ENCODE peak calls at places on chromosomes 12 and 14, in six cellular contexts. One of them, this sample, is unnamed.

GRCh38 chr12:131092911-131093901 is 139.5 kb downstream of the ADGRD1 start:
- DNase-seq in SK-N-SH: no peak
- DNase-seq in GM12878: peak; percentile 98
- DNase-seq in H1: no peak
- DNase-seq in HCT116: no peak
- DNase-seq in K562: no peak
- DNase-seq in this sample: no peak

GRCh38 chr12:94033112-94033511 is 115.3 kb upstream of the PLXNC1 start:
- DNase-seq in H1: no peak
- DNase-seq in SK-N-SH: no peak
- DNase-seq in GM12878: no peak
- DNase-seq in HCT116: no peak
- DNase-seq in K562: no peak
- DNase-seq in this sample: no peak

GRCh38 chr14:58881433-58881832 is 243.7 kb downstream of the DACT1 start:
- DNase-seq in H1: no peak
- DNase-seq in GM12878: no peak
- DNase-seq in HCT116: no peak
- DNase-seq in SK-N-SH: no peak
- DNase-seq in K562: no peak
- DNase-seq in this sample: no peak

GRCh38 chr12:68514807-68515411 is 95.8 kb upstream of the RAP1B start:
- DNase-seq in HCT116: no peak
- DNase-seq in GM12878: no peak
- DNase-seq in SK-N-SH: no peak
- DNase-seq in H1: no peak
- DNase-seq in K562: no peak
- DNase-seq in this sample: peak; percentile 44

GRCh38 chr14:103801459-103801858 is 45.9 kb downstream of the PPP1R13B start:
- DNase-seq in SK-N-SH: no peak
- DNase-seq in H1: no peak
- DNase-seq in HCT116: no peak
- DNase-seq in K562: no peak
- DNase-seq in GM12878: no peak
- DNase-seq in this sample: peak; percentile 37

GRCh38 chr14:100022772-100023451 is 42.3 kb upstream of the EVL start:
- DNase-seq in H1: no peak
- DNase-seq in SK-N-SH: no peak
- DNase-seq in HCT116: no peak
- DNase-seq in GM12878: no peak
- DNase-seq in K562: peak; percentile 27
- DNase-seq in this sample: no peak

GRCh38 chr14:20682435-20683124 is 1.8 kb upstream of the RNASE4 start:
- DNase-seq in HCT116: peak; percentile 88
- DNase-seq in H1: no peak
- DNase-seq in GM12878: no peak
- DNase-seq in K562: peak; percentile 83
- DNase-seq in SK-N-SH: peak; percentile 85
- DNase-seq in this sample: peak; percentile 94

GRCh38 chr14:53528114-53528513 is 375.0 kb upstream of the DDHD1 start:
- DNase-seq in H1: no peak
- DNase-seq in K562: no peak
- DNase-seq in GM12878: no peak
- DNase-seq in HCT116: no peak
- DNase-seq in SK-N-SH: no peak
- DNase-seq in this sample: no peak

GRCh38 chr14:101035466-101036225 is 132.1 kb upstream of the RTL1 start:
- DNase-seq in SK-N-SH: no peak
- DNase-seq in H1: no peak
- DNase-seq in K562: no peak
- DNase-seq in GM12878: no peak
- DNase-seq in HCT116: no peak
- DNase-seq in this sample: no peak

GRCh38 chr12:128672428-128672827 is 151.3 kb downstream of the SLC15A4 start:
- DNase-seq in SK-N-SH: no peak
- DNase-seq in GM12878: no peak
- DNase-seq in HCT116: no peak
- DNase-seq in K562: no peak
- DNase-seq in H1: no peak
- DNase-seq in this sample: no peak

GRCh38 chr12:1367731-1368285 is 226.6 kb downstream of the FBXL14 start:
- DNase-seq in SK-N-SH: no peak
- DNase-seq in GM12878: no peak
- DNase-seq in K562: no peak
- DNase-seq in H1: no peak
- DNase-seq in HCT116: no peak
- DNase-seq in this sample: no peak

DNA sequence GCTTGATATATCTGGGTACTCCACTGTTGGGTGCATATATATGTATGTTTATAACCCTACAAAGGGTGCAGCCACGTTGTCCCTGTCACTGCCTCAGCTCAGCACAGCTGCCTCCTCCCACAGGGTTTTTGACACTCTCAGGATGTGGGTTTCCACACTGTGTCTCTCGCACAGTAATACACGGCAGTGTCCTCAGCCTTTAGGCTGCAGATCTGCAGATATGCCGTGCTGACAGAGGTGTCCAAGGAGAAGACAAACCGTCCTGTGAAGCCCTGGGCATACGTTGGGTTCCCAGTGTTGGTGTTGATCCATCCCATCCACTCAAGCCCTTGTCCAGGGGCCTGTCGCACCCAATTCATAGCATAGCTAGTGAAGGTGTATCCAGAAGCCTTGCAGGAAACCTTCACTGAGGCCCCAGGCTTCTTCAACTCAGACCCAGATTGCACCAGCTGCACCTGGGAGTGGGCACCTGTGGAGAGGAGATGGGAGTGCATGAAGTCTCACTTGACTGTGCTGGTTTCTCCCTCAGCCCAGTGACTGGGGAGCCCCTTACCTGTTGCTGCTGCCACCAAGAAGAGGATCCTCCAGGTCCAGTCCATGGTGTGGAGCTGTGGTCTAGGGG is 498.7 kb downstream of the TMEM121 start:
- DNase-seq in H1: no peak
- DNase-seq in K562: no peak
- DNase-seq in HCT116: no peak
- DNase-seq in SK-N-SH: no peak
- DNase-seq in GM12878: no peak
- DNase-seq in this sample: no peak
- H3K9me3 ChIP-seq in H1: peaks cover 18% of the 10 kb centered on the region
- H3K9me3 ChIP-seq in K562: no peaks in the 10 kb centered on the region
- H3K9me3 ChIP-seq in HCT116: no peaks in the 10 kb centered on the region
- H3K9me3 ChIP-seq in SK-N-SH: no peaks in the 10 kb centered on the region
- H3K9me3 ChIP-seq in GM12878: no peaks in the 10 kb centered on the region
- H3K9me3 ChIP-seq in this sample: no peaks in the 10 kb centered on the region

GRCh38 chr12:48005750-48006021 is 1.4 kb upstream of the COL2A1 start:
- DNase-seq in K562: no peak
- DNase-seq in GM12878: no peak
- DNase-seq in H1: no peak
- DNase-seq in SK-N-SH: no peak
- DNase-seq in HCT116: no peak
- DNase-seq in this sample: no peak

GRCh38 chr12:48004941-48005749 is 869 bp upstream of the COL2A1 start:
- DNase-seq in K562: no peak
- DNase-seq in GM12878: no peak
- DNase-seq in SK-N-SH: no peak
- DNase-seq in H1: no peak
- DNase-seq in HCT116: no peak
- DNase-seq in this sample: no peak

GRCh38 chr12:48003226-48004038 is 844 bp downstream of the COL2A1 start:
- DNase-seq in H1: no peak
- DNase-seq in K562: peak; percentile 11
- DNase-seq in SK-N-SH: no peak
- DNase-seq in GM12878: no peak
- DNase-seq in HCT116: no peak
- DNase-seq in this sample: no peak

GRCh38 chr12:48002773-48003218 is 1.5 kb downstream of the COL2A1 start:
- DNase-seq in H1: no peak
- DNase-seq in K562: no peak
- DNase-seq in GM12878: no peak
- DNase-seq in HCT116: no peak
- DNase-seq in SK-N-SH: peak; percentile 77
- DNase-seq in this sample: no peak

DNA sequence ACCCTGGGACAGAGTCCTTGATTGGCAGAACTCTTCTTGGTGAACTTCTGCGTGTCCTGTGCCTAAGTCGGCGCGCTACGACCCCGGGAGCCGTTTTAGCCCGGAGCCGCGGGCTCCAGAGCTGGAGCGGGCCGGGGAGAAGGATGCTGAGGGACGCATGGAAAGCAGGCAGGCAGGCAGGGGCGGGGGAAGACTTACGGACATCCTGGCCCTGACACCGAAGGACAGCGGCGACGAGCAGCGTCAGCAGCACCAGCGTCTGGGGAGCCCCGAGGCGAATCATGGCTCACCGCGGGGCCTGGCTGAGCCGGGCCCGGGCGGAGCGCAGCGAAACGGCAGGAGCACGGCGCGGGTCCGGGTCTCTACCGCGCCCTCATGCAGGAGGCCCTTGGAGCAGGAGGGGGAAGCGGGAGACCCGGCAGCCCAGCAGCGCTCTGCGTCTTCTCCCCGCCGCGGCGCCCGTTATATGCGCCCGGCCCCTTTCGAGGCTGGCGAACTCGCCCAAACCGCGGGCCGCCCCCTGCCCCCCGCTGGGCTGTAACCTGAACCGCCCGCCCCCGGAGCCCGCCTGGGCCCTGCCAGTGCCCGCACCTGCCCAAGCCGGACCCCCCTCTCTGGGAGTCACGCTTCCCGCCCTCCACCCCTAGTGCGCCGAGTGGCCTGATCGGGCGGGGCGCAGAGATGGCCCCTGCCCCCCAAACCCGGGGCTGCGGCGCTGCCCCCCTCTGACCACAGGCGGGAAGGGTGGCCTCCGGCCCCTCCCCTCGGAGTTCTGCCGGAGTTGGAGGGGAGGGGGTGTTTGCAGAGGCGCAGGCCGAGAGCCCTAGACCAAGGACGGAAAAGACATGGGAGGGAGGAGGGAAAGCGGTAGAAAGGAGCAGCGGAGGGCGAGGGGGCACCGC is at the start of gene COL2A1:
- DNase-seq in HCT116: no peak
- DNase-seq in GM12878: no peak
- DNase-seq in SK-N-SH: peak; percentile 75
- DNase-seq in K562: no peak
- DNase-seq in H1: no peak
- DNase-seq in this sample: no peak
- TF ChIP-seq JUND in HCT116: no peak
- TF ChIP-seq JUND in GM12878: no peak
- TF ChIP-seq JUND in SK-N-SH: no peak
- TF ChIP-seq JUND in K562: no peak
- TF ChIP-seq JUND in H1: no peak
- TF ChIP-seq JUND in this sample: no peak

DNA sequence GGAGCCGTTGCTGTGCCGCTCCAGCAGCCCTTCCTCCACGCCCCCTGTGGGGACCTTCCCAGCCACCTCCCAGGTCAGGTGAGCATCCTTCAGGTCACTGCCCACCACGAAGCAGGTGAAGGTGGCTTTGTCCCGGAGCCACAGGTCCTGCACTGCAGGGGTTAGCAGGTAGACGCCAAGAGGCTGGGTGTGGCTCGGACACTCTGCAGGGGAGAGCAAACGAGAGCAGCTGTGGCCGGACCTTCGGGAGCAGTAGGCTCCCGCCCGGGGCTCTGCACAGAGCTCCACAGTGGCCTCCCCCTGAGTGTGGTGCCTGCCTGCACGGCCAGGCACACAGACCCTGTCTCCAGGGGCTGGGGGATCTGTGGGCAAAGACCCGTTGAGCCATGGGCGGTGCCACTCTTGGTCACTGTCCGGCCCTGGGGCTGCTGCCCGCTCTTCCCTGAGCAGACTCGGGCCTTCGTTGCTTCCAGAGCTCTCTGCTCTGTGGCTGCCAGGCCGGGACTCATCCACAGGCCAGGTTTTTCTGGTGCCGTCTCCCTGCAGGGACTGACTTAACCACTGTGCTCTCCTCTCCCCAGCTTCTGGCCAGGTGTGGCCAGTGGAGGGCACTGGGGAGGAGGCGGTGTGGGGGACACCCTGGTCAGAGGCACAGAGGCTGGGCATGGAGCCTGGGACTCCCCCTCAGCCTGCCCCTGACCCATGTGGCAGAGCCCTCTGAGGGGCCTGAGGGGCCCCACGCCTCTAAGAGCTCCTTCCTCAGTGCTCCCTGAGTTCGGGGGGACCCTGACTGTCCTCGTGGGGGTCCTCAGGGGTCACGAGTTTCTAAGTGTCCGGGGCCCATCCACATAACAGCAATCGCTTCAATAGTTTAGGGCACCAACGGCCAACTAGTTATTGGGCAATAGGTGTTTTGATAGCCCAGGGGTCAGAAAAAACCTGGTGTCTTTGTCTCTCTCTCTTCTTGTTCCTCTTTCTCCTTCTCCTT is 314.9 kb downstream of the TMEM121 start:
- DNase-seq in K562: no peak
- DNase-seq in H1: no peak
- DNase-seq in HCT116: no peak
- DNase-seq in SK-N-SH: no peak
- DNase-seq in GM12878: no peak
- DNase-seq in this sample: no peak
- H3K9me3 ChIP-seq in K562: no peaks in the 10 kb centered on the region
- H3K9me3 ChIP-seq in H1: peaks cover 79% of the 10 kb centered on the region
- H3K9me3 ChIP-seq in HCT116: no peaks in the 10 kb centered on the region
- H3K9me3 ChIP-seq in SK-N-SH: no peaks in the 10 kb centered on the region
- H3K9me3 ChIP-seq in GM12878: no peaks in the 10 kb centered on the region
- H3K9me3 ChIP-seq in this sample: no peaks in the 10 kb centered on the region

GRCh38 chr12:121166356-121166755 is 33.7 kb downstream of the P2RX7 start:
- DNase-seq in HCT116: no peak
- DNase-seq in H1: no peak
- DNase-seq in K562: no peak
- DNase-seq in SK-N-SH: no peak
- DNase-seq in GM12878: no peak
- DNase-seq in this sample: no peak

GRCh38 chr12:121165316-121165715 is 32.6 kb downstream of the P2RX7 start:
- DNase-seq in K562: no peak
- DNase-seq in SK-N-SH: no peak
- DNase-seq in H1: no peak
- DNase-seq in HCT116: no peak
- DNase-seq in GM12878: no peak
- DNase-seq in this sample: no peak

GRCh38 chr12:121162985-121163384 is 30.3 kb downstream of the P2RX7 start:
- DNase-seq in GM12878: no peak
- DNase-seq in HCT116: no peak
- DNase-seq in K562: no peak
- DNase-seq in SK-N-SH: no peak
- DNase-seq in H1: no peak
- DNase-seq in this sample: no peak

GRCh38 chr12:121159467-121160307 is 27.0 kb downstream of the P2RX7 start:
- DNase-seq in GM12878: peak; percentile 36
- DNase-seq in K562: no peak
- DNase-seq in H1: no peak
- DNase-seq in HCT116: no peak
- DNase-seq in SK-N-SH: no peak
- DNase-seq in this sample: no peak

DNA sequence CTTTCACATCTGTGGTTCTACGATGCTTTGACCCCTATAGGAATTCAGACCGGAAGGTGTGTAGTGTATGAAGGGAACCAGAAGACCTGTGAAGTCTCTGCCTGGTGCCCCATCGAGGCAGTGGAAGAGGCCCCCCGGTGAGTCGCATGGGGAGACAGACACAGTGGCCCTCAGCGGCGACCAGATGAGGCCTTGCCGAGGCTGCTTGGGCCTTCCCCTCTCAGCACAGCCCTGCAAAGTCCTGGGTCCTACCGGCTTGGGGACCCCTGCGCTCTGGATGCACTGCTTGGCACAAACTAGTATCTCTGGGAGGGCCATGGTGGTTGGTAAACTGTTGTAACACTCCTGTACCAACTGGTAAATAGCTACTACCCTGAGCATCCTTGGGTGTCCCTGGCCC is 29.7 kb downstream of the P2RX7 start:
- DNase-seq in K562: no peak
- DNase-seq in GM12878: no peak
- DNase-seq in H1: no peak
- DNase-seq in SK-N-SH: no peak
- DNase-seq in HCT116: no peak
- DNase-seq in this sample: no peak
- TF ChIP-seq JUND in K562: no peak
- TF ChIP-seq JUND in GM12878: no peak
- TF ChIP-seq JUND in H1: no peak
- TF ChIP-seq JUND in SK-N-SH: no peak
- TF ChIP-seq JUND in HCT116: no peak
- TF ChIP-seq JUND in this sample: no peak

This sample was measured in HepG2.